ENCODE peak calls at places on chromosome 2, in five cellular contexts. L is ovary, V is suprapubic skin, K is K562, S is HepG2. J is an unnamed sample.

GRCh38 chr2:239990966-239991365 is 34.2 kb downstream of the NDUFA10 start:
- DNase-seq in S (no peak), K (no peak), L (no peak), V (no peak), J (no peak)

GRCh38 chr2:24490674-24491625 is at the start of gene NCOA1:
- DNase-seq in K (peak; percentile 94), S (peak; percentile 75), V (peak; percentile 94), L (peak; percentile 92), J (peak; percentile 93)

GRCh38 chr2:121944072-121944829 is 188.8 kb downstream of the TSN start:
- DNase-seq in L (no peak), S (no peak), K (no peak), V (no peak), J (no peak)

GRCh38 chr2:167136876-167137579 is 248.7 kb downstream of the XIRP2 start:
- DNase-seq in V (no peak), L (no peak), K (no peak), S (no peak), J (no peak)

GRCh38 chr2:44974064-44974715 is 32.7 kb downstream of the SIX3 start:
- DNase-seq in K (peak; percentile 59), V (no peak), S (peak; percentile 52), L (no peak), J (no peak)

GRCh38 chr2:24077535-24077877 is 1.4 kb upstream of the SF3B6 start:
- DNase-seq in L (peak; percentile 24), S (no peak), V (no peak), K (peak; percentile 6), J (no peak)

GRCh38 chr2:20212459-20212870 is 12.5 kb downstream of the SDC1 start:
- DNase-seq in S (no peak), L (peak; percentile 38), K (peak; percentile 50), V (no peak), J (no peak)

GRCh38 chr2:25772078-25772477 is 98.7 kb upstream of the DTNB start:
- DNase-seq in S (no peak), K (no peak), V (no peak), L (no peak), J (no peak)

GRCh38 chr2:11177871-11178598 is 22.8 kb downstream of the SLC66A3 start:
- DNase-seq in K (no peak), L (no peak), S (peak; percentile 38), V (no peak), J (no peak)

GRCh38 chr2:112812318-112813042 is 24.1 kb downstream of the IL1B start:
- DNase-seq in L (no peak), K (peak; percentile 73), S (no peak), V (no peak), J (no peak)

GRCh38 chr2:138212434-138212833 is 248.2 kb downstream of the HNMT start:
- DNase-seq in V (no peak), K (no peak), L (no peak), S (no peak), J (no peak)

GRCh38 chr2:218381916-218382366 is at the start of gene SLC11A1:
- DNase-seq in K (no peak), V (peak; percentile 86), L (peak; percentile 21), S (no peak), J (peak; percentile 32)
- TF ChIP-seq EP300 in K (no peak), V (no peak), L (no peak), S (no peak), J (peak; percentile 56)

DNA sequence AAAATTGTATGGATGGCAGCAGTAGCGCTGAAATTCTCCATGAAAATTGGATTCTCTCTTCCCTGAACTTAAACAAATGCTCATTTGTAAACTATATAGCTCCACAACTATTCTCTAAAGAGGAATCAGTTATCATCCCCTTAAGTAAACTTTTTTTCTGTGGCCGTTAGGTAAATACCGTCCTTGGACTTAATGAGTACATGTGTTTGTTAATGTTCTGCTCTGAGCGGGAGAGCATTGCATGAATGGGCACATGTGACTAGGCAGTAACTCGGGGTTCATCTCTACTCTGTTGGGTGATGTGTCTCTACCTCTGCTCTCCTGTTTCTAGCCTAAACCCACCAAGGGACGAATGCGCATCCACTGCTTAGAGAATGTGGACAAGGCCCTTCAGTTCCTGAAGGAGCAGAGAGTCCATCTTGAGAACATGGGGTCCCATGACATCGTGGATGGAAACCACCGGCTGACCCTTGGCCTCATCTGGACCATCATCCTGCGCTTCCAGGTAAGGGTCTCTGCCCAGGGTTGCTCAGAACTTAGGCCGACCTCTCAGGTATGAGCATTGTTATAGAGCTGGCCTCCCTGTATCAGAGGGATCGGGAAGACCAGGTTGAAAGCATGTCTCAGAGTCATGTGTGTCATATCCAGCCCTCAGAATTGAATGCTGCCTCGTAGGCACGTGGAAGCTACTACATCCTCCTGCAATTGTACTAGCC is 111.5 kb upstream of the EML6 start:
- DNase-seq in V (no peak), S (no peak), K (no peak), L (no peak), J (no peak)
- H3K4me1 ChIP-seq in V (peaks cover 20% of the 10 kb centered on the region), S (peaks cover 88% of the 10 kb centered on the region), K (peaks cover 8% of the 10 kb centered on the region), L (peaks cover 14% of the 10 kb centered on the region), J (peaks cover 10% of the 10 kb centered on the region)

GRCh38 chr2:95275601-95276243 is 1.5 kb downstream of the PROM2 start:
- DNase-seq in K (no peak), L (no peak), V (peak; percentile 78), S (no peak), J (peak; percentile 47)
- TF ChIP-seq POLR2A in K (no peak), L (no peak), V (no peak), S (no peak), J (peak; percentile 35)

GRCh38 chr2:215680605-215681598 is 245.0 kb upstream of the FN1 start:
- DNase-seq in S (peak; percentile 100), L (no peak), V (no peak), K (no peak), J (no peak)
- TF ChIP-seq EP300 in S (peak; percentile 98), L (no peak), V (no peak), K (no peak), J (no peak)

DNA sequence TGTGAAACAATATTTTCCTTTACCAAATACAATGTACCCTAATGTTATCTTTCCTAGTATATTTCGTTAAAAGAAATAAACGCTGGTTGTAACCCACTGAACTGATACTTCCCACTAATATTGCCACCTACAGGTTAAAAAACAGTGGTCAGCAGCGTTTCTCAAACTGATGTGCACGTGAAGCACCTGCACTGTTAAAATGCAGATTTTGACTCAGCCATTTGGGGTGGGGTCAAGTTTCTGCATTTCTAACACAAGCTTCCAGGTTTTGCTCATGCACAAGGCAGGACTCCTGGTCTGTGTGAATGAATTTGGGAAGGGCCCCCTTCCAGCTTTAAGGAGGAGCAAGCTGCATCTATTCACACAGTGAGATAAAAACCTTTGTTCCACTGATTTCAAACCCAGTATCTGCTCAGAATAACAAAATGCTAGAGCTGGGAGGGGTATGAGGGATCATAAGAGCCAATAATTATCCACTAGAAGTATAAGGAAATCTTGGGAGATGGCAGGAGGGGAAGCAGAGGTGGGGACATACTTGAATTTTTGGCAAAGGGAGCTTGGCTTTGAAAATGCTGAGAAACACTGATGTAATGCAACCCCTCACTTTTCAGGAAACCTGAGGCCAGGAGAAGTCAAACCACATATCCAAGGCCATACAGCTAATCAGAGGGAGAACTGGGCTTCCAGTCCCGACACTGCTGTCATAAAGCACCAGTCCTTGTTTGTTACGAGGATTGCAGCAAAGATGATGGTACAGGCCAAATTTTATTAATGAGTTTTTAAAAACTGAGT is 116.2 kb downstream of the RBMS1 start:
- DNase-seq in S (no peak), V (no peak), K (no peak), L (no peak), J (no peak)
- H3K4me1 ChIP-seq in S (no peaks in the 10 kb centered on the region), V (peaks cover 89% of the 10 kb centered on the region), K (no peaks in the 10 kb centered on the region), L (peaks cover 44% of the 10 kb centered on the region), J (peaks cover 65% of the 10 kb centered on the region)

DNA sequence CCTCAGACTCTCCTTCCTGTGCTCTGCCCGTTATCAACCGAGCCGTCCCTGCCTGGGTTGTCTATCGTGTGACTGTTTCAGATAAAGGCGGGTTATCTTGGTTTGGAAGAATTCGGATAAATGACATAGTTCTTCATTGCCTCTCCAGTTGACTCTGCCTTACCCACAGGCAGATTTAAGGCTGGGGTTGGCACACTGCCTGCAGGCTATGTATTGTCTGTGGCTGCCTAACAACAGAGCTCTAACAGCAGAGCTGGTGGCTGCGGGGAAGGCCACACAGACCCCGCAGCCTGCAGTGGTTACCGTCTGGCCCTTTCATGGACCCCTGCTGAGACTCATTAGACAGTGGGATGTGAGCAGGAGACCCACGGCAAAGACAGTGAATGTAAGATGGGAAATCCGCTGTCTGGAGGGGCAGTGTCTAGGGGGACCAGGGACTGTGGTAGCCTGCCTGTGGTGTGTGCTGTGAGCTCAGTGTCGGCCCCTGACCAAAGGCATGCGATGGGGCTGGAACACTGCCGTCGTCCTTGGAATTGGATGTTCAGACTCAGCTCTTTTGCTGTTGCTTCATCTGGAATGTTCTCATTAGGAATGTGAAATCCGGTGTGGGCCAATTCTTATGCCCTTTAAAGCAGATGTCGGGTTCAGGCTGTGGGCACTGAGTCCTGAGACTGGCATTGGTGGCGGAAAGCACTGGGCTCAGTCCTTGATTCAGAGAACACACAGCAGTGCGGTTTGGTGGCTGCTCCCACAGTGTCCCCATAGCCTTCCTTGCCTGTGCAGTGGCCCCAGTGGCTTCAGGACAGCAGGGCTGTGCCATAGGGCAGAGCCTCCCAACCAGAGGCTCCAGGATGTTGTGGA is 44.5 kb downstream of the SH3RF3 start:
- DNase-seq in S (no peak), L (peak; percentile 86), V (peak; percentile 89), K (no peak), J (peak; percentile 63)
- TF ChIP-seq POLR2A in S (no peak), L (peak; percentile 31), V (no peak), K (no peak), J (no peak)

GRCh38 chr2:37676274-37676673 is 4.8 kb upstream of the CDC42EP3 start:
- DNase-seq in S (no peak), K (no peak), L (no peak), V (no peak), J (no peak)
- TF ChIP-seq EP300 in S (no peak), K (no peak), L (no peak), V (no peak), J (no peak)

GRCh38 chr2:144477281-144477942 is 42.5 kb downstream of the ZEB2 start:
- DNase-seq in L (no peak), S (no peak), K (no peak), V (no peak), J (no peak)
- H3K4me1 ChIP-seq in L (peaks cover 24% of the 10 kb centered on the region), S (no peaks in the 10 kb centered on the region), K (peaks cover 28% of the 10 kb centered on the region), V (peaks cover 30% of the 10 kb centered on the region), J (peaks cover 3% of the 10 kb centered on the region)

GRCh38 chr2:216315817-216316603 is 56.3 kb downstream of the MARCHF4 start:
- DNase-seq in K (no peak), V (no peak), L (no peak), S (no peak), J (no peak)
- TF ChIP-seq POLR2A in K (no peak), V (no peak), L (no peak), S (no peak), J (no peak)

GRCh38 chr2:28583899-28584553 is 88.2 kb downstream of the PLB1 start:
- DNase-seq in L (peak; percentile 68), K (peak; percentile 89), S (peak; percentile 74), V (peak; percentile 85), J (peak; percentile 50)
- TF ChIP-seq EP300 in L (no peak), K (peak; percentile 84), S (peak; percentile 23), V (no peak), J (no peak)